ENCODE peak calls at places on chromosomes 7 and 10, in eight cellular contexts. V is breast epithelium, R is cardiac muscle cell, D is lower lobe of right lung, C is tibial artery, G is stomach, J is aorta, M is BE2C. Y is an unnamed sample. For H3K4me1, the result is how much of the 10 kb centered on the place peaks cover.

GRCh38 chr10:14022052-14022451 is 308.7 kb downstream of the FRMD4A start:
- DNase-seq in M (no peak), R (no peak), J (no peak), V (no peak), D (no peak), C (no peak), G (no peak), Y (no peak)

GRCh38 chr10:68781613-68782574 is 45.4 kb upstream of the STOX1 start:
- DNase-seq in R (no peak), V (no peak), M (no peak), J (no peak), C (no peak), G (no peak), D (no peak), Y (no peak)

GRCh38 chr10:57696641-57697040 is 571.1 kb downstream of the IPMK start:
- DNase-seq in D (no peak), C (no peak), V (no peak), R (peak), J (no peak), M (no peak), G (no peak), Y (no peak)

GRCh38 chr10:79354141-79354540 is 6.9 kb downstream of the PPIF start:
- DNase-seq in J (no peak), V (no peak), C (no peak), D (no peak), G (no peak), R (no peak), M (no peak), Y (no peak)

GRCh38 chr10:47348138-47348651 is at the start of gene RBP3:
- DNase-seq in C (no peak), D (no peak), J (peak), V (no peak), R (no peak), M (no peak), G (no peak), Y (no peak)

GRCh38 chr7:25759748-25760147 is 392.2 kb upstream of the NFE2L3 start:
- DNase-seq in V (no peak), G (no peak), M (no peak), J (no peak), R (no peak), D (no peak), C (no peak), Y (no peak)

GRCh38 chr10:105189464-105189800 is 548.3 kb downstream of the SORCS3 start:
- DNase-seq in C (no peak), D (no peak), V (no peak), G (no peak), J (no peak), R (no peak), M (no peak), Y (no peak)

GRCh38 chr7:136942396-136942795 is 73.9 kb downstream of the CHRM2 start:
- DNase-seq in G (no peak), D (no peak), M (no peak), J (no peak), C (no peak), V (no peak), R (no peak), Y (no peak)

GRCh38 chr10:58173391-58173790 is 94.3 kb downstream of the IPMK start:
- DNase-seq in C (no peak), G (no peak), M (no peak), D (no peak), V (no peak), R (no peak), J (no peak), Y (no peak)

GRCh38 chr10:21203473-21204107 is 306.5 kb upstream of the NEBL start:
- DNase-seq in G (no peak), V (no peak), J (no peak), M (no peak), R (peak), C (no peak), D (no peak), Y (no peak)

GRCh38 chr10:70816220-70816894 is 609 bp downstream of the SGPL1 start:
- DNase-seq in V (peak), C (peak), D (peak), R (peak), G (peak), M (peak), J (peak), Y (peak)

GRCh38 chr10:6958723-6959122 is 378.6 kb upstream of the PRKCQ start:
- DNase-seq in M (no peak), V (no peak), J (no peak), D (no peak), C (no peak), G (no peak), R (no peak), Y (no peak)

GRCh38 chr7:102306916-102307677 is 20.4 kb downstream of the SH2B2 start:
- DNase-seq in J (no peak), V (peak), G (peak), M (peak), R (peak), D (peak), C (peak), Y (peak)

GRCh38 chr7:139568346-139568675 is 44.8 kb downstream of the CLEC2L start:
- DNase-seq in R (no peak), G (no peak), J (no peak), M (no peak), C (no peak), D (no peak), V (no peak), Y (no peak)

GRCh38 chr7:69105092-69105491 is 493.2 kb upstream of the AUTS2 start:
- DNase-seq in M (no peak), D (no peak), G (no peak), C (no peak), J (no peak), R (no peak), V (peak), Y (no peak)

GRCh38 chr7:132415259-132415658 is 161.0 kb downstream of the PLXNA4 start:
- DNase-seq in M (peak), C (no peak), R (no peak), V (no peak), J (no peak), G (no peak), D (no peak), Y (no peak)

GRCh38 chr7:20470726-20471125 is 140.0 kb downstream of the ITGB8 start:
- DNase-seq in M (no peak), D (no peak), R (peak), G (no peak), V (no peak), J (no peak), C (no peak), Y (no peak)

GRCh38 chr7:78149787-78150186 is 351.2 kb downstream of the PHTF2 start:
- DNase-seq in M (no peak), J (no peak), C (no peak), G (no peak), V (no peak), D (no peak), R (peak), Y (no peak)

GRCh38 chr7:233456-234035 is 41.2 kb downstream of the FAM20C start:
- DNase-seq in J (no peak), R (peak), D (no peak), V (no peak), C (no peak), M (no peak), G (no peak), Y (peak)

GRCh38 chr7:136859798-136860197 is 8.7 kb upstream of the CHRM2 start:
- DNase-seq in D (no peak), V (no peak), C (no peak), M (no peak), R (peak), G (no peak), J (no peak), Y (no peak)

GRCh38 chr7:26789481-26790175 is 74.8 kb downstream of the SKAP2 start:
- DNase-seq in R (no peak), V (no peak), D (no peak), G (no peak), M (no peak), C (no peak), J (no peak), Y (no peak)

GRCh38 chr7:137774793-137775201 is 72.0 kb downstream of the DGKI start:
- DNase-seq in M (no peak), G (no peak), V (no peak), J (no peak), C (no peak), R (no peak), D (no peak), Y (no peak)

GRCh38 chr7:151157645-151158329 is 9.7 kb downstream of the GBX1 start:
- DNase-seq in J (no peak), D (no peak), C (no peak), R (no peak), G (no peak), M (no peak), V (no peak), Y (no peak)

GRCh38 chr10:72612203-72612826 is 13.6 kb downstream of the MICU1 start:
- DNase-seq in C (no peak), V (no peak), R (peak), M (peak), G (no peak), J (no peak), D (no peak), Y (no peak)

GRCh38 chr10:72615985-72616384 is 9.9 kb downstream of the MICU1 start:
- DNase-seq in D (no peak), V (no peak), J (no peak), R (no peak), G (no peak), M (no peak), C (no peak), Y (no peak)

GRCh38 chr10:72616716-72617115 is 9.2 kb downstream of the MICU1 start:
- DNase-seq in D (no peak), J (no peak), R (peak), M (peak), G (no peak), V (no peak), C (no peak), Y (no peak)

GRCh38 chr10:72611783-72612182 is 14.1 kb downstream of the MICU1 start:
- DNase-seq in G (no peak), C (no peak), R (peak), D (no peak), V (no peak), J (no peak), M (peak), Y (no peak)
- H3K4me3 ChIP-seq in G (peak), C (no peak), R (no peak), D (peak), V (no peak), J (no peak), M (peak), Y (peak)

DNA sequence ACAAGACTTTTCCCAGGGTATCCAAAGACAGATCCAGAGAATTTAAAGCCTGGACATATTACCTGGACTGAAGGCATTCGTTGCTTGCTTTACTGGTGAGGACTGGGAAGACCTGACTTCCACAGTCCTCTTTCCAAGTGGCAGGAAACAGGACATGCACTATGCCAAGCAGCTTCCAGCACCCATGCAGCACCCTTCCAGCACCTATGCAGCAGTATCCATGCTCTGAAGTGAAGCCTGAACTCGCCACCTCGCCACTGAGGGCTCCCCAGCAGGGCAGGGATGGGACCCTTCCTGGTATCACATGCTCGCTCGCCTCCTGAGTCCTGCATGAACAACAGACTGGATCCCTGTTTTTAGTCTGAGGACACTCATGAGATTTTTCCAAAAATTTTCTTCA is 189.9 kb upstream of the KLF14 start:
- DNase-seq in G (no peak), D (no peak), R (no peak), C (no peak), J (no peak), M (no peak), V (no peak), Y (no peak)
- H3K4me1 ChIP-seq in G (half or more), D (half or more), R (under half), C (under half), J (under half), M (under half), V (under half), Y (under half)

GRCh38 chr7:84939888-84940287 is 247.0 kb downstream of the SEMA3D start:
- DNase-seq in C (no peak), R (no peak), J (peak), V (no peak), M (no peak), D (peak), G (no peak), Y (peak)
- H3K4me3 ChIP-seq in C (no peak), R (no peak), J (no peak), V (no peak), M (no peak), D (no peak), G (no peak), Y (no peak)

DNA sequence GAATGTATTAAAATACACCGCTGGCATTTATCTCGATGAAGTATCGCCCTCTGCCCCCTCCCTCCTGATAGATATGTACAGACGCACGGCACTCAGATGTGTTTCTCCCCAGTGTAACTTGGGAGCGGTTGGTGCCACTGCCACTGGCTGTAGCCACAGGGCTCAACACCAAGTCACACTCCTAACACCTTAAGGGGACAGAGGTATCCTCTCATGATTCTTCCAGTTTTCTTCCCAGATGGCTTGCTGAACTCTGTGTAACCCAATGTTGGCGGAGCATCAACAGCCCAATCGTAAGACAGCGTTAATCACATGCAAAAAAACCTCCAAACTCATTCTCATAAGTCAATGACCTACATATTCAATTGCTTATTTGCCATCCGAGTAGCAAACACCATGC is 35.5 kb downstream of the CTBP2 start:
- DNase-seq in G (no peak), D (no peak), M (no peak), J (peak), R (no peak), C (no peak), V (no peak), Y (peak)
- H3K4me1 ChIP-seq in G (half or more), D (half or more), M (under half), J (under half), R (under half), C (under half), V (under half), Y (under half)

GRCh38 chr10:3468919-3469638 is 296.5 kb upstream of the PITRM1 start:
- DNase-seq in J (peak), V (peak), G (no peak), R (peak), M (no peak), C (peak), D (peak), Y (peak)

GRCh38 chr10:3465406-3465891 is 292.9 kb upstream of the PITRM1 start:
- DNase-seq in D (no peak), G (no peak), M (no peak), C (no peak), J (no peak), R (peak), V (no peak), Y (no peak)

GRCh38 chr10:3464760-3465405 is 292.3 kb upstream of the PITRM1 start:
- DNase-seq in J (no peak), R (peak), V (no peak), G (no peak), C (no peak), D (no peak), M (no peak), Y (no peak)

GRCh38 chr10:3469639-3470020 is 297.0 kb upstream of the PITRM1 start:
- DNase-seq in J (no peak), R (peak), M (no peak), G (no peak), C (no peak), D (no peak), V (no peak), Y (no peak)

DNA sequence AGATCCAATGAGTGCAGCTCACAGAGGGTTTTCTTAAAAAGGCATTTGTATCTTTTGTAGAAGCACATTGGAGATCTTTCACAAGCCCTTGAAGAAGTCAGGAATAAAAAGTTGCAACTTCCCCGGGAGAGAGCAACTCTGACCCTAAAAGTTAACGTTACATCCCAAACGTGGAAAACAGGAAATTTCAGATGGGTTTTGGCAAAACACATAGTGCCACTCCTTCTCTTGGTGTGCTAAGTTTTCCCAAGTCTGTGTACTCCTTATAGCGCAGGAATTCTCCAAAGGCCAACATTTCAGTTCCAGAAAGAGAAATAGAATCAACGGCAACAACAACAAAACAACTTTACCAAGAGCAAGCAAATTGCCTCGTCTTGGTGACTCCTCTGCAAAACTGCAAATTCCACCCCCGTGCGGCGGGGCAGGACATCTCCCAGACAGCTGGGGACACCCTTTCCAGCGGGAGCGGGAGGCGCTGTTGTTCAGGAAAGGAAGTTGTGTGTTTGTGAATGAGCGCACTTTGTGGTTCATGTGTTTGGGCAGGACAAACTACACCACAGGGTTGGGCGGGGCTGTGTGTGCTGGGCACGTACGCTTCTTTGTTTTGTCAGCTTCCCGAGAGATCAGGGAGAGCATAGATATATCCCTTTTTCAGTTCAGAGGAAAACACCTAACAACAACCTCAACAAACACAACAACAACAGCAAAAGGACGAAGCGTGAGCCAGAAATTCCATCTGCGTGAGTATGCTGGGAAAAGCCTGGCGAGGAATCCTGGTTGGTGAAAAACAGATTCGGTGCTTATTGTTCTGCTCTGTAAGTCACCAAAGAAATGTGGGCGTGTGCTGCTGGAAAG is 294.7 kb upstream of the PITRM1 start:
- DNase-seq in M (no peak), V (peak), D (peak), J (peak), C (peak), G (peak), R (peak), Y (peak)
- H3K4me3 ChIP-seq in M (no peak), V (peak), D (peak), J (no peak), C (peak), G (no peak), R (no peak), Y (no peak)

GRCh38 chr10:96266118-96266770 is 5.1 kb downstream of the BLNK start:
- DNase-seq in C (no peak), M (no peak), D (no peak), V (no peak), J (no peak), G (no peak), R (no peak), Y (no peak)
- H3K4me1 ChIP-seq in C (under half), M (under half), D (under half), V (under half), J (under half), G (under half), R (under half), Y (under half)

DNA sequence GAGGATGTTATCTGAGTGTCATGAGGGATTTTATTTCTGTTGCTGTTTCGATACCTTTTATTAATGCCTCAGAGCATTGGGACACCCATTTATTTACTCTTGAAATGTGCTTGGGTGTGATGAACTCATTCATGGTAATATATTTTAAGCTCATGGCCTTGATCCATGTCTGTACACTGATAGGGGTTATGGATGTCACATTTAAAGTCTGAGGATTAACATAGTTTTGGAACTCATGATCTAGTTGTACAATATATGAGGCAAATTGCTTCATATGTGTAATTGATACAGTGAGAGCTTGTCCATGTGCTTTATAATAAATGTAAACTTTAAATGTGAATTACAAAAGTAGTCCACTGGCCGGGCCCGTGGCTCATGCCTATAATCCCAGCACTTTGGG is 23.0 kb upstream of the ZRANB1 start:
- DNase-seq in C (no peak), D (no peak), M (no peak), G (no peak), J (no peak), V (no peak), R (no peak), Y (no peak)
- H3K4me3 ChIP-seq in C (peak), D (peak), M (peak), G (no peak), J (no peak), V (peak), R (no peak), Y (peak)

Y was measured in right cardiac atrium.